ENCODE peak calls at places on chromosomes 13 and 19, in eight cellular contexts. J, C, V, E, Q, P, G and T are unnamed samples.

GRCh38 chr19:18109731-18110671 is 12.4 kb downstream of the MAST3 start:
- DNase-seq in J (peak), C (no peak), V (no peak), E (no peak), Q (no peak), P (no peak), G (peak), T (no peak)

GRCh38 chr19:4678881-4679379 is 8.8 kb upstream of the MYDGF start:
- DNase-seq in J (peak), C (no peak), V (no peak), E (no peak), Q (no peak), P (no peak), G (no peak), T (no peak)

GRCh38 chr13:85241045-85241444 is 558.2 kb downstream of the SLITRK6 start:
- DNase-seq in J (no peak), C (peak), V (no peak), E (peak), Q (peak), P (no peak), G (no peak), T (no peak)

GRCh38 chr19:40284501-40285352 is at the start of gene AKT2:
- DNase-seq in J (peak), C (no peak), V (no peak), E (peak), Q (no peak), P (peak), G (peak), T (peak)

GRCh38 chr13:97307882-97308624 is 85.9 kb downstream of the MBNL2 start:
- DNase-seq in J (no peak), C (peak), V (no peak), E (no peak), Q (peak), P (peak), G (peak), T (no peak)

GRCh38 chr13:31930901-31931522 is 100.6 kb upstream of the FRY start:
- DNase-seq in J (peak), C (no peak), V (no peak), E (no peak), Q (peak), P (no peak), G (no peak), T (no peak)

GRCh38 chr19:4474504-4475136 is 2.5 kb downstream of the HDGFL2 start:
- DNase-seq in J (no peak), C (peak), V (no peak), E (no peak), Q (peak), P (peak), G (no peak), T (no peak)

GRCh38 chr19:48174445-48175030 is 4.1 kb downstream of the ZSWIM9 start:
- DNase-seq in J (no peak), C (no peak), V (no peak), E (no peak), Q (no peak), P (no peak), G (no peak), T (no peak)

GRCh38 chr13:34469212-34469983 is 472.7 kb upstream of the NBEA start:
- DNase-seq in J (no peak), C (no peak), V (no peak), E (no peak), Q (peak), P (no peak), G (no peak), T (no peak)

GRCh38 chr19:31725051-31725450 is 375.8 kb upstream of the TSHZ3 start:
- DNase-seq in J (no peak), C (no peak), V (no peak), E (no peak), Q (no peak), P (no peak), G (no peak), T (no peak)

GRCh38 chr13:67238277-67238859 is 8.2 kb upstream of the PCDH9 start:
- DNase-seq in J (peak), C (peak), V (no peak), E (no peak), Q (peak), P (no peak), G (no peak), T (no peak)

GRCh38 chr19:1295169-1296012 is 9.7 kb downstream of the EFNA2 start:
- DNase-seq in J (no peak), C (no peak), V (no peak), E (no peak), Q (no peak), P (no peak), G (no peak), T (no peak)

GRCh38 chr13:99979453-99980200 is 2.0 kb upstream of the ZIC2 start:
- DNase-seq in J (peak), C (no peak), V (no peak), E (no peak), Q (no peak), P (no peak), G (no peak), T (peak)

GRCh38 chr19:10122066-10122465 is 2.4 kb upstream of the EIF3G start:
- DNase-seq in J (peak), C (peak), V (peak), E (peak), Q (no peak), P (no peak), G (no peak), T (no peak)

GRCh38 chr19:1057185-1057857 is 9.6 kb upstream of the ARHGAP45 start:
- DNase-seq in J (peak), C (peak), V (no peak), E (no peak), Q (peak), P (no peak), G (no peak), T (no peak)

GRCh38 chr13:101917475-101917810 is 465.0 kb downstream of the ITGBL1 start:
- DNase-seq in J (no peak), C (no peak), V (no peak), E (no peak), Q (no peak), P (no peak), G (no peak), T (no peak)

GRCh38 chr19:8224394-8225145 is 15.4 kb downstream of the CERS4 start:
- DNase-seq in J (no peak), C (no peak), V (no peak), E (no peak), Q (peak), P (no peak), G (peak), T (no peak)

GRCh38 chr19:36436531-36436930 is 18.1 kb upstream of the ZFP82 start:
- DNase-seq in J (peak), C (no peak), V (no peak), E (no peak), Q (peak), P (no peak), G (no peak), T (no peak)

GRCh38 chr13:34867590-34867989 is 74.5 kb upstream of the NBEA start:
- DNase-seq in J (no peak), C (peak), V (no peak), E (no peak), Q (peak), P (no peak), G (no peak), T (no peak)

GRCh38 chr13:98142427-98143156 is at the start of gene FARP1:
- DNase-seq in J (peak), C (peak), V (peak), E (no peak), Q (peak), P (peak), G (peak), T (peak)

GRCh38 chr19:49677232-49677881 is at the start of gene PRMT1:
- DNase-seq in J (peak), C (no peak), V (no peak), E (no peak), Q (no peak), P (no peak), G (no peak), T (no peak)

GRCh38 chr13:106468207-106468606 is 67.3 kb downstream of the EFNB2 start:
- DNase-seq in J (no peak), C (no peak), V (no peak), E (no peak), Q (no peak), P (no peak), G (no peak), T (no peak)

GRCh38 chr13:80454245-80454644 is 113.3 kb upstream of the SPRY2 start:
- DNase-seq in J (peak), C (no peak), V (no peak), E (no peak), Q (peak), P (no peak), G (no peak), T (no peak)

GRCh38 chr19:43997631-43998290 is 5.0 kb upstream of the ZNF230 start:
- DNase-seq in J (no peak), C (no peak), V (no peak), E (no peak), Q (peak), P (no peak), G (peak), T (no peak)

GRCh38 chr13:36904219-36904618 is 15.8 kb downstream of the SMAD9 start:
- DNase-seq in J (no peak), C (no peak), V (no peak), E (no peak), Q (no peak), P (no peak), G (no peak), T (no peak)

GRCh38 chr13:109669234-109669612 is 117.2 kb downstream of the IRS2 start:
- DNase-seq in J (no peak), C (no peak), V (no peak), E (no peak), Q (no peak), P (no peak), G (no peak), T (no peak)

GRCh38 chr19:17748884-17749638 is 2.2 kb upstream of the FCHO1 start:
- DNase-seq in J (no peak), C (no peak), V (no peak), E (no peak), Q (no peak), P (no peak), G (no peak), T (no peak)

GRCh38 chr19:33063356-33064116 is 1.2 kb downstream of the RHPN2 start:
- DNase-seq in J (no peak), C (peak), V (no peak), E (no peak), Q (no peak), P (no peak), G (peak), T (no peak)

GRCh38 chr13:49367640-49368431 is 76.0 kb downstream of the CAB39L start:
- DNase-seq in J (no peak), C (no peak), V (no peak), E (no peak), Q (no peak), P (no peak), G (no peak), T (no peak)

GRCh38 chr13:30807392-30807791 is 72.0 kb downstream of the ALOX5AP start:
- DNase-seq in J (no peak), C (no peak), V (no peak), E (no peak), Q (no peak), P (no peak), G (no peak), T (no peak)

GRCh38 chr13:89113744-89114143 is 1442.6 kb downstream of the SLITRK5 start:
- DNase-seq in J (no peak), C (no peak), V (no peak), E (no peak), Q (no peak), P (no peak), G (no peak), T (no peak)

GRCh38 chr13:52706074-52706473 is 33.5 kb downstream of the CNMD start:
- DNase-seq in J (no peak), C (no peak), V (no peak), E (no peak), Q (no peak), P (no peak), G (no peak), T (no peak)

GRCh38 chr13:52707375-52707774 is 32.2 kb downstream of the CNMD start:
- DNase-seq in J (no peak), C (peak), V (no peak), E (no peak), Q (no peak), P (no peak), G (no peak), T (no peak)

GRCh38 chr13:52713894-52714293 is 25.7 kb downstream of the CNMD start:
- DNase-seq in J (peak), C (no peak), V (no peak), E (no peak), Q (peak), P (no peak), G (peak), T (no peak)

DNA sequence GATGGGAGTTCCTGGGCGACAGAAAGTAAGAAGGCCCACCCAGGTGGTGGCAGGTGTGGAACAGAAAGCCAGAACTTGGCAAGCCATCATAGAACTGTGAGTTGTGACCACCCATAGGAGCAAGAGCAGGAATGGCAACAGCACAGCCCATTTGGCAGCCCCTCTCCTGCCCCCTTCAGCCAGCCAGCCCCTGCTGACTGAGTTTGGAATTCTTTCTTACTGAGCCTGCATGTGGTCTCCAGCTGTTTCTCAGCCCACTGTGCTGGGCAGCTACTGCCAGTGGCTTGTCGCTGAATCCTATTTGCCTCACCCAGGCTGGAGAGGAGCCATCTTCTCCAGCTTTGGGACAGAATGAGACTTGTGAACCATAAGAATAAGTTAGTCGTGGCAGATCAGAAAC is 28.3 kb downstream of the CNMD start:
- DNase-seq in J (no peak), C (no peak), V (no peak), E (no peak), Q (no peak), P (no peak), G (no peak), T (no peak)
- TF ChIP-seq CTCF in J (no peak), C (no peak), V (no peak), E (no peak), Q (no peak), P (no peak), G (no peak), T (no peak)

GRCh38 chr13:24699541-24699940 is 19.3 kb downstream of the ATP12A start:
- DNase-seq in J (no peak), C (no peak), V (no peak), E (no peak), Q (no peak), P (no peak), G (no peak), T (no peak)

GRCh38 chr13:24694907-24695306 is 14.7 kb downstream of the ATP12A start:
- DNase-seq in J (no peak), C (no peak), V (no peak), E (no peak), Q (peak), P (no peak), G (no peak), T (no peak)

GRCh38 chr13:24698686-24699085 is 18.5 kb downstream of the ATP12A start:
- DNase-seq in J (no peak), C (no peak), V (no peak), E (no peak), Q (no peak), P (no peak), G (no peak), T (no peak)

GRCh38 chr13:24700539-24700938 is 20.3 kb downstream of the ATP12A start:
- DNase-seq in J (no peak), C (no peak), V (no peak), E (no peak), Q (no peak), P (no peak), G (no peak), T (no peak)
- TF ChIP-seq CTCF in J (no peak), C (no peak), V (no peak), E (no peak), Q (no peak), P (no peak), G (no peak), T (no peak)

DNA sequence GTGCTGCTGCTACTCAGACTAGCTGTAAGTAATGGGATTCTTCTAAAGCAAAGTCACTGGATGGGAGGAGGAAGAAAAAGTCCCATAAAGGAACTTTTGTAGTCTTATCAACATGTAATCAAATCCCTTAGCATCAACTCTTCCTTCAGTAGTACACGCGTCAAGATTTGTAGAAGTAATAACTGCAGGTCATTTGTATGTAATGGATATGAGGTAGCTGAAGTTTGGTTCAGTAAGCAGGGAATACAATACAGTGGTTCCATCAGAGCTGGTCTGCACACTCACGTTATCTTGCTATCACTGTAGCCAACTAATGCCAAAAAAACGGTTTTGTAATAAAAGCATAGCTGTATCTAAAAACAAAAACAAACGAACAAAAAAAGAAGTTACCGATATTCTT is 72.4 kb upstream of the ZDHHC20 start:
- DNase-seq in J (no peak), C (no peak), V (no peak), E (no peak), Q (no peak), P (no peak), G (no peak), T (no peak)
- TF ChIP-seq CTCF in J (no peak), C (no peak), V (no peak), E (no peak), Q (no peak), P (no peak), G (no peak), T (no peak)

GRCh38 chr13:39571502-39572092 is 31.4 kb downstream of the LHFPL6 start:
- DNase-seq in J (no peak), C (no peak), V (no peak), E (no peak), Q (no peak), P (no peak), G (peak), T (no peak)
- TF ChIP-seq CTCF in J (no peak), C (no peak), V (no peak), E (no peak), Q (no peak), P (no peak), G (no peak), T (no peak)

GRCh38 chr13:22757530-22758120 is 423.2 kb upstream of the SGCG start:
- DNase-seq in J (peak), C (no peak), V (no peak), E (no peak), Q (peak), P (no peak), G (no peak), T (no peak)
- TF ChIP-seq CTCF in J (no peak), C (peak), V (no peak), E (peak), Q (no peak), P (peak), G (peak), T (peak)

GRCh38 chr19:12400618-12401502 is at the start of gene ZNF799:
- DNase-seq in J (peak), C (peak), V (peak), E (peak), Q (peak), P (peak), G (peak), T (peak)
- TF ChIP-seq CTCF in J (no peak), C (peak), V (no peak), E (no peak), Q (peak), P (no peak), G (no peak), T (peak)